ENCODE peak calls at places on chromosome 7, in eight cellular contexts. One of them, this sample, is unnamed.
A peak's percentile ranks its signal among the peaks of the same experiment; 100 is the strongest.

GRCh38 chr7:155457544-155458316 is at the start of gene EN2:
- DNase-seq in GM12891: no peak
- DNase-seq in GM12878: no peak
- DNase-seq in heart left ventricle: no peak
- DNase-seq in H54: no peak
- DNase-seq in endothelial cell of umbilical vein: peak; percentile 6
- DNase-seq in uterus: no peak
- DNase-seq in stomach: no peak
- DNase-seq in this sample: no peak

GRCh38 chr7:87398441-87398840 is 53.0 kb downstream of the CROT start:
- DNase-seq in GM12891: no peak
- DNase-seq in GM12878: no peak
- DNase-seq in heart left ventricle: no peak
- DNase-seq in H54: peak; percentile 2
- DNase-seq in endothelial cell of umbilical vein: no peak
- DNase-seq in uterus: no peak
- DNase-seq in stomach: no peak
- DNase-seq in this sample: no peak

GRCh38 chr7:152435384-152436278 is at the start of gene KMT2C:
- DNase-seq in GM12891: peak; percentile 37
- DNase-seq in GM12878: no peak
- DNase-seq in heart left ventricle: peak; percentile 70
- DNase-seq in H54: peak; percentile 30
- DNase-seq in endothelial cell of umbilical vein: peak; percentile 31
- DNase-seq in uterus: peak; percentile 59
- DNase-seq in stomach: peak; percentile 60
- DNase-seq in this sample: peak; percentile 82

GRCh38 chr7:48321319-48322010 is 150.2 kb downstream of the ABCA13 start:
- DNase-seq in GM12891: no peak
- DNase-seq in GM12878: no peak
- DNase-seq in heart left ventricle: no peak
- DNase-seq in H54: no peak
- DNase-seq in endothelial cell of umbilical vein: no peak
- DNase-seq in uterus: no peak
- DNase-seq in stomach: no peak
- DNase-seq in this sample: no peak

GRCh38 chr7:75572814-75573213 is 80.7 kb downstream of the SPDYE5 start:
- DNase-seq in GM12891: no peak
- DNase-seq in GM12878: no peak
- DNase-seq in heart left ventricle: no peak
- DNase-seq in H54: no peak
- DNase-seq in endothelial cell of umbilical vein: no peak
- DNase-seq in uterus: no peak
- DNase-seq in stomach: no peak
- DNase-seq in this sample: no peak

GRCh38 chr7:2477447-2478386 is 1.5 kb upstream of the GRIFIN start:
- DNase-seq in GM12891: peak; percentile 81
- DNase-seq in GM12878: no peak
- DNase-seq in heart left ventricle: peak; percentile 66
- DNase-seq in H54: peak; percentile 98
- DNase-seq in endothelial cell of umbilical vein: peak; percentile 53
- DNase-seq in uterus: peak; percentile 57
- DNase-seq in stomach: peak; percentile 77
- DNase-seq in this sample: peak; percentile 37

GRCh38 chr7:130941322-130942210 is 207.6 kb upstream of the KLF14 start:
- DNase-seq in GM12891: no peak
- DNase-seq in GM12878: no peak
- DNase-seq in heart left ventricle: no peak
- DNase-seq in H54: no peak
- DNase-seq in endothelial cell of umbilical vein: peak; percentile 55
- DNase-seq in uterus: peak; percentile 51
- DNase-seq in stomach: peak; percentile 67
- DNase-seq in this sample: no peak

GRCh38 chr7:149799397-149800168 is 26.2 kb upstream of the ZNF467 start:
- DNase-seq in GM12891: peak; percentile 80
- DNase-seq in GM12878: no peak
- DNase-seq in heart left ventricle: peak; percentile 52
- DNase-seq in H54: no peak
- DNase-seq in endothelial cell of umbilical vein: no peak
- DNase-seq in uterus: no peak
- DNase-seq in stomach: peak; percentile 56
- DNase-seq in this sample: peak; percentile 54

GRCh38 chr7:151168022-151168786 is 710 bp upstream of the GBX1 start:
- DNase-seq in GM12891: peak; percentile 73
- DNase-seq in GM12878: no peak
- DNase-seq in heart left ventricle: no peak
- DNase-seq in H54: no peak
- DNase-seq in endothelial cell of umbilical vein: no peak
- DNase-seq in uterus: no peak
- DNase-seq in stomach: peak; percentile 42
- DNase-seq in this sample: peak; percentile 64

GRCh38 chr7:2106920-2107319 is 125.8 kb downstream of the MAD1L1 start:
- DNase-seq in GM12891: no peak
- DNase-seq in GM12878: no peak
- DNase-seq in heart left ventricle: no peak
- DNase-seq in H54: peak; percentile 96
- DNase-seq in endothelial cell of umbilical vein: peak; percentile 38
- DNase-seq in uterus: no peak
- DNase-seq in stomach: no peak
- DNase-seq in this sample: no peak

DNA sequence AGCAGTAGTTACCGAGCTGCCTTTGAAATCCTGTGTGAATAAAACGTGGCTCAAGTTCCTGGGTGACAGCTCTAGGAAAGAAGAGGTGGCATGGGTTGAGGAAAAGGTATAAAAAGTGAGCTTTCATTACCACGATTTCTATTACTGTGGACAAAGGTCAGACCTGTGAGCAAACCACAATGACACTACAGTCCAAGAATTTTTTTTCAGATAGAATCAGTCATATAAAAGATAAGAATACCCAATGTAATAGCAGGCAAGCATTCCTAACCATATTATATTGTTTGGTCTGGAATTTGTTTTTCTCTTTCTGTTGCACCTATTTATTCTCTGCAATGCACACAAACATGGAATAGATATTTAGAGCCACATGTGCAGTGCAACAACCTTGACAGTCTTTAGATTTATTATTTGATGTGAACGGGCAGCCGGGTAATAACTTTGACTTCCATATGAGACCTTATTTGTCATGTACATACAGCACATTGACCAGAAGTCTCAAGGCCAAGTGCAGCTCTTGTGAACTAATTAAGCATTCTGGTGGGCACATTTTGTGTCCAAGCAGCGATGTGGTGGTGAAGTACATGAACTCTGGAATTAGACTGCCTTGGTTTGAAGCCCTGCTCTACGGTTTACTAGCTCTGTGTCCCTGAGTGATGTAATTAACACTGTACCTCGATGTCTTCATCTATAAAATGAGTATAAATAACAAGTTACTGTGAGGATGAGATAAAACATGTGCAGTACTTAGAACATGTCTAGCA is 156.8 kb downstream of the NRCAM start:
- DNase-seq in GM12891: no peak
- DNase-seq in GM12878: no peak
- DNase-seq in heart left ventricle: no peak
- DNase-seq in H54: peak; percentile 3
- DNase-seq in endothelial cell of umbilical vein: peak; percentile 54
- DNase-seq in uterus: no peak
- DNase-seq in stomach: no peak
- DNase-seq in this sample: no peak
- TF ChIP-seq POLR2A in GM12891: no peak
- TF ChIP-seq POLR2A in GM12878: no peak
- TF ChIP-seq POLR2A in heart left ventricle: no peak
- TF ChIP-seq POLR2A in H54: no peak
- TF ChIP-seq POLR2A in endothelial cell of umbilical vein: no peak
- TF ChIP-seq POLR2A in uterus: no peak
- TF ChIP-seq POLR2A in stomach: no peak
- TF ChIP-seq POLR2A in this sample: no peak

GRCh38 chr7:40137563-40137962 is 2.8 kb downstream of the SUGCT start:
- DNase-seq in GM12891: no peak
- DNase-seq in GM12878: no peak
- DNase-seq in heart left ventricle: no peak
- DNase-seq in H54: no peak
- DNase-seq in endothelial cell of umbilical vein: no peak
- DNase-seq in uterus: no peak
- DNase-seq in stomach: no peak
- DNase-seq in this sample: no peak

GRCh38 chr7:40133561-40134427 is 628 bp downstream of the MPLKIP start:
- DNase-seq in GM12891: peak; percentile 5
- DNase-seq in GM12878: no peak
- DNase-seq in heart left ventricle: no peak
- DNase-seq in H54: no peak
- DNase-seq in endothelial cell of umbilical vein: no peak
- DNase-seq in uterus: no peak
- DNase-seq in stomach: no peak
- DNase-seq in this sample: peak; percentile 35

GRCh38 chr7:40138973-40139372 is 4.2 kb downstream of the SUGCT start:
- DNase-seq in GM12891: no peak
- DNase-seq in GM12878: no peak
- DNase-seq in heart left ventricle: no peak
- DNase-seq in H54: no peak
- DNase-seq in endothelial cell of umbilical vein: no peak
- DNase-seq in uterus: no peak
- DNase-seq in stomach: no peak
- DNase-seq in this sample: no peak

DNA sequence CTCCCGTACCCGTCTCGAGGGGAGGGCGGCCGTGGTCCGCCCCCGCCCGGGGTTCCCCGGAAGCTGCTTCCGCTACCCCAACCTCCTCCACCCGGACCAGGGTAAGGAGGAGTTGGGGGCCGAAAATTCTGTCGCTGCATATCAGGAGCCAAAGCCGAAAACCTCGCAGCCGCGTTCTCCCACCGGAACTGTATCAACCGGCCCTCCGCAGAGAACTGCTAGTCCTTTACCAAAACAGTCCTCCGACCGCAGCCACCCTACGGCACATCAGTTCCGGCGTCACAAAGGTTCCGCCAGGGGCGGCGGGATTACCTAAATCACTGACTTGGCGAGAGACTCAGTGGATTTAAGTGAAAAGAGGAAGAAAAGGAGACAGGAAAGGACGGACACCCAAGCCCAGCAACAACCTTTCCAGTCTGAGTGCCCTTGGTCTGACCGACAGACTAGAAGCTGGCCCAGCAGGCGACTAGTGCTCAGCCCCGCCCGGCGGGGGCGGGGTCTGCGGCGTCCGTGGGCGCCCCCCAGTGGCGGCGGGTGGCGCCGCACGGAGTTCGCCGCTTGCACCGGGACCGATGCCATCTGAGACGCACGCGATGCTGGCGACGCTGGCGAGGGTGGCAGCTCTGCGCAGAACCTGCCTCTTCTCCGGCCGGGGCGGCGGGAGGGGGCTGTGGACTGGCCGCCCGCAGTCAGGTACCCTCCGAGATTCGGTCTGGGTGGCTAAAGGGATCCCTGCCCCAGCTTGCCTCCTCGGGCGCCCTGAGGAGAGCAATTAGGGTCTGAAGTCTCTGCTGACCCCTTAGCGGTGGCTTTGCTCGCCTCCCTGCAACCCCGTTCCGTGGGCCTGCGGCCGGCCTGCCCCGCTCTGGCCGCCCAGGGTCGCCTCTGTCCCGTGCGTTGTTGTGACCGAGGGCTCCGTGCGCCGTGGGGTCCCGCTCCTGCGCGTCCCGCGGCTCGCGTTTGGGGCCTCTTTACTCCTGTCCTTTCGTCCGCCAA is at the start of the genes MPLKIP and SUGCT:
- DNase-seq in GM12891: peak; percentile 85
- DNase-seq in GM12878: peak; percentile 59
- DNase-seq in heart left ventricle: peak; percentile 88
- DNase-seq in H54: peak; percentile 97
- DNase-seq in endothelial cell of umbilical vein: peak; percentile 89
- DNase-seq in uterus: peak; percentile 84
- DNase-seq in stomach: peak; percentile 86
- DNase-seq in this sample: peak; percentile 96
- TF ChIP-seq POLR2A in GM12891: peak; percentile 78
- TF ChIP-seq POLR2A in GM12878: peak; percentile 87
- TF ChIP-seq POLR2A in heart left ventricle: no peak
- TF ChIP-seq POLR2A in H54: peak; percentile 62
- TF ChIP-seq POLR2A in endothelial cell of umbilical vein: peak; percentile 35
- TF ChIP-seq POLR2A in uterus: peak; percentile 38
- TF ChIP-seq POLR2A in stomach: no peak
- TF ChIP-seq POLR2A in this sample: peak; percentile 92

DNA sequence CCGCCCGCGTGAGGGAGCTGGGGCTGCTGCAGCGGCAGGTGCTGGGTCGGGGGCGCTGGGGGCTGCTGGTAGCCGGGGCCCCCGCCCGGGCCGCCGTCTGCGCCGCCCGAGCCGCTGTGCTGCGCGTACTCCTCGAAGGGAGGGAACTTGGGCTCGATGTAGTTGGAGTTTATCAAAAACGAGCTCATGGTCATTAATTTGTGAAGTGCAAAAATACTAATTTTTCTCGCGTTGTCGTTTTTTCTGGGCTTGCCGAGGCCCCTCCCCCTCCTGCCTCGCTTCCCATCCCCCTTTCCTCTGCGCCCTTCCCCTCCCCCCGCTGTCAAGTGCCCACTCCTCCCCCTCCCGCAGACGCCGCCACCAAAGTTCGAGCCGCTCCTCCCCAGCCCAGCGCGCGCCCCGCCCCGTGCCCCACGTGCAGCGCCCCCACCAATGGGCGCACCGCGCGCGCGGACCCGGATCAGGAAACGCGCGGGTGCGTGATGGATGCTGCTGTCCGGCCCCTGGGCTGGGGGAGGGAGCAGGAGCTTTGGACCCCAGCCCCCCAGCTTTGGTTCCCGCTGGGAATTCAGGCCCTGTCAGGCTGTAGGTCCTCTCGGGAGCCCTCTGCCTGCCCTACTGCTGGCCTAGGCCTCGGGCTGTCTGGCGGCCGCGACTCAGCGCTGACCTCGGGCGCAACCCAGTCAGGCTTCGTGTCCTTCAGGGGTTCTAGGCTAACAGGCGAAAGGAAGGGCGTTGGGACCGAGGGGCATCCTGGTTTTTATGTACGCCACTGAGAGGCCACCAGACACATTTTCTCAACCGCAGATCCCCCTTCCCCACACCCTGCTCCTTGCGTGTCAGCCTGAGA is at the start of gene HOXA4:
- DNase-seq in GM12891: no peak
- DNase-seq in GM12878: no peak
- DNase-seq in heart left ventricle: peak; percentile 75
- DNase-seq in H54: peak; percentile 98
- DNase-seq in endothelial cell of umbilical vein: peak; percentile 89
- DNase-seq in uterus: peak; percentile 90
- DNase-seq in stomach: peak; percentile 69
- DNase-seq in this sample: peak; percentile 86
- TF ChIP-seq POLR2A in GM12891: no peak
- TF ChIP-seq POLR2A in GM12878: peak; percentile 58
- TF ChIP-seq POLR2A in heart left ventricle: no peak
- TF ChIP-seq POLR2A in H54: peak; percentile 88
- TF ChIP-seq POLR2A in endothelial cell of umbilical vein: peak; percentile 57
- TF ChIP-seq POLR2A in uterus: peak; percentile 37
- TF ChIP-seq POLR2A in stomach: no peak
- TF ChIP-seq POLR2A in this sample: peak; percentile 17

DNA sequence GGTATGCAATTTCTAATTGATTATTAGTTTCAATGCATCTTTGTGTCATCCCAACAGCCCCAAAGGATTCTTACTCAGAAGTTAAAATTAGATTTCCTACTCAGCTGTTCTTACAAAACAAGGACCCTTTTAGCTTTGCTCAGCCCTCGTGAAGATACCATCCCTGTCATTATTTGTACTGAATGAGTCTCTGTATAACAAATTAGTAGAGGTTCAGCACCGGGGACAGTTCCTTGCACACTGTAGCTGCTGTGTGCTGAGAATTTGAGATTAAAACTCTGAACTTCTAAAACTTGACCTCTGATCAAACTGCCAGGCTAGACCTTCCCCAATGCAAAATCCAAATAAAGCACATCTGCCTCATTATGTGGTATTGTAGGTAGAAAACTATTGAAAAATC is 299.1 kb downstream of the LHFPL3 start:
- DNase-seq in GM12891: no peak
- DNase-seq in GM12878: no peak
- DNase-seq in heart left ventricle: peak; percentile 30
- DNase-seq in H54: no peak
- DNase-seq in endothelial cell of umbilical vein: peak; percentile 27
- DNase-seq in uterus: no peak
- DNase-seq in stomach: no peak
- DNase-seq in this sample: peak; percentile 8
- TF ChIP-seq POLR2A in GM12891: no peak
- TF ChIP-seq POLR2A in GM12878: no peak
- TF ChIP-seq POLR2A in heart left ventricle: no peak
- TF ChIP-seq POLR2A in H54: no peak
- TF ChIP-seq POLR2A in endothelial cell of umbilical vein: no peak
- TF ChIP-seq POLR2A in uterus: no peak
- TF ChIP-seq POLR2A in stomach: no peak
- TF ChIP-seq POLR2A in this sample: no peak